ENCODE peak calls at places on chromosomes 5 and 9, in ten cellular contexts. T is testis, O is MG63, M is AG04450, S is GM12865, C is heart right ventricle, F is tibial nerve, N is fibroblast of lung, E is OCI-LY7, K is Karpas-422. L is an unnamed sample.

GRCh38 chr5:44942524-44943001 is 133.8 kb downstream of the MRPS30 start:
- DNase-seq in T (no peak), O (no peak), M (no peak), S (no peak), C (no peak), F (no peak), N (no peak), E (no peak), K (no peak), L (no peak)

GRCh38 chr5:175826980-175827379 is 44.4 kb upstream of the CPLX2 start:
- DNase-seq in T (no peak), O (no peak), M (no peak), S (no peak), C (no peak), F (no peak), N (no peak), E (peak; percentile 7), K (peak; percentile 52), L (peak; percentile 28)

GRCh38 chr5:68012429-68012828 is 203.1 kb upstream of the PIK3R1 start:
- DNase-seq in T (no peak), O (no peak), M (no peak), S (no peak), C (no peak), F (no peak), N (peak; percentile 44), E (no peak), K (no peak), L (no peak)

GRCh38 chr9:83070257-83070656 is 7.3 kb upstream of the RASEF start:
- DNase-seq in T (no peak), O (no peak), M (peak; percentile 21), S (no peak), C (no peak), F (no peak), N (peak; percentile 86), E (no peak), K (no peak), L (no peak)

GRCh38 chr5:127572930-127573329 is 55.5 kb downstream of the PRRC1 start:
- DNase-seq in T (no peak), O (no peak), M (no peak), S (peak; percentile 31), C (no peak), F (no peak), N (no peak), E (peak; percentile 21), K (peak; percentile 57), L (peak; percentile 47)

GRCh38 chr9:120443489-120443888 is 136.5 kb downstream of the CDK5RAP2 start:
- DNase-seq in T (no peak), O (peak; percentile 43), M (peak; percentile 72), S (no peak), C (no peak), F (no peak), N (peak; percentile 91), E (no peak), K (no peak), L (no peak)

GRCh38 chr5:155085282-155085990 is 71.9 kb downstream of the KIF4B start:
- DNase-seq in T (no peak), O (no peak), M (no peak), S (no peak), C (no peak), F (no peak), N (peak; percentile 12), E (no peak), K (no peak), L (no peak)

GRCh38 chr5:6827815-6828214 is 114.6 kb downstream of the TENT4A start:
- DNase-seq in T (peak; percentile 38), O (no peak), M (no peak), S (peak; percentile 73), C (no peak), F (no peak), N (no peak), E (no peak), K (peak; percentile 60), L (no peak)

GRCh38 chr5:36769129-36769528 is 107.4 kb upstream of the NIPBL start:
- DNase-seq in T (no peak), O (no peak), M (no peak), S (no peak), C (no peak), F (no peak), N (no peak), E (no peak), K (no peak), L (no peak)

GRCh38 chr9:72139233-72139632 is 10.0 kb upstream of the GDA start:
- DNase-seq in T (no peak), O (no peak), M (no peak), S (no peak), C (no peak), F (no peak), N (no peak), E (no peak), K (no peak), L (no peak)

GRCh38 chr5:154287136-154287535 is 96.6 kb downstream of the GALNT10 start:
- DNase-seq in T (no peak), O (peak; percentile 80), M (peak; percentile 49), S (no peak), C (no peak), F (no peak), N (peak; percentile 97), E (no peak), K (no peak), L (no peak)

GRCh38 chr9:121736147-121736721 is 84.8 kb downstream of the DAB2IP start:
- DNase-seq in T (peak; percentile 86), O (no peak), M (no peak), S (no peak), C (peak; percentile 85), F (peak; percentile 50), N (peak; percentile 47), E (no peak), K (no peak), L (no peak)

GRCh38 chr9:135926402-135927194 is 19.3 kb upstream of the CAMSAP1 start:
- DNase-seq in T (no peak), O (peak; percentile 90), M (no peak), S (peak; percentile 72), C (no peak), F (no peak), N (peak; percentile 88), E (no peak), K (no peak), L (no peak)

GRCh38 chr5:141868541-141868940 is 9.7 kb downstream of the PCDH1 start:
- DNase-seq in T (no peak), O (no peak), M (no peak), S (no peak), C (no peak), F (no peak), N (no peak), E (no peak), K (no peak), L (no peak)

GRCh38 chr9:98045234-98046160 is 11.0 kb upstream of the NANS start:
- DNase-seq in T (no peak), O (peak; percentile 29), M (no peak), S (peak; percentile 91), C (no peak), F (no peak), N (no peak), E (peak; percentile 92), K (peak; percentile 96), L (peak; percentile 90)

GRCh38 chr5:95697781-95698681 is 15.2 kb upstream of the SPATA9 start:
- DNase-seq in T (no peak), O (no peak), M (no peak), S (no peak), C (no peak), F (no peak), N (no peak), E (no peak), K (no peak), L (no peak)

GRCh38 chr5:97163360-97163764 is 19.7 kb downstream of the RIOK2 start:
- DNase-seq in T (no peak), O (no peak), M (no peak), S (no peak), C (no peak), F (no peak), N (no peak), E (peak; percentile 41), K (peak; percentile 59), L (peak; percentile 29)

DNA sequence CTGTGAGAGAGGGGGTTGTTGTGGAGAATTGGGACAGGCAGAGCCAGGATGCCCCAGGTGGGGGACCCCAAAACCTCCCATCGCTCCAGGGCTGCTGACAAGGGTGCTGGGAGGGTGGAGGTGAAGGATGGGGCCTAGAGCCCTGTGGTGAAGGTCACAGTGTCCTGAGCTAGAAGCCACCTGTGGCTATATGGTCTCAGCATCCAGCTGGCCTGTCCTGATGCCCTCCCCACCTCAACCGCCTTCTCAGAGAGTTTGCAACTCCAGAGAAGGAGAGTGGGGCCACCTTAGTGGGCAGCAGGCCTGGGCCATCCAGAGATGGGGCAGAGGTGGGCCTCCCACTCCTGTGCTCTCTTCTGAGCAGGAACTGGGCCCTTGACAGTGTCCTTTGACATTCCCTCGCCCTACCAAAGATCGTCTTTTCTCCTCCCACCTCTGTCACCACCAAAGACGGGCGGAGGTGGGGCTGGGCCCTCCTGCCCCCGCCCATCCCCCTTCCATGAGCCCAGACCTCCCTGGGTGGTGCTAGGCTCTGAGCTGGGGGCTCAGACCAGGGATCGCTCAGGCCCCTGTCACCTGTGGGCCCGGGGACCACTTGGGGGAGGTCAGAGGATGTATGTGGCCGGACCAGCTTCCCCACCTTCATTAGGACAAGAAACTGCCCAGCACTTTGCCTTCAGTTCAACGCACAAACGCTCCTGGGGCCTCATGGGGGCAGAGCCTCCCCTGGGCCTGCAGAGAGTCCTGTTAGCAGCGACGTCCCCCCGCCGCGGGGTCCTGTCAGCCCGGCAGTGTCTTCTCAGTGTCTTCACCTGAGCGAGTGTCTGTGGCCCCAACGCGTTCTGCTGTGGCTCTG is 10.0 kb upstream of the DOLPP1 start:
- DNase-seq in T (no peak), O (no peak), M (no peak), S (no peak), C (no peak), F (no peak), N (no peak), E (no peak), K (no peak), L (no peak)
- H3K4me3 ChIP-seq in T (no peak overlapping the region), O (no peak overlapping the region), M (no peak overlapping the region), S (no peak overlapping the region), C (no peak overlapping the region), F (no peak overlapping the region), N (no peak overlapping the region), E (no peak overlapping the region), K (no peak overlapping the region), L (no peak overlapping the region)

GRCh38 chr5:120852222-120852860 is 388.2 kb downstream of the PRR16 start:
- DNase-seq in T (no peak), O (no peak), M (no peak), S (no peak), C (no peak), F (no peak), N (no peak), E (no peak), K (no peak), L (no peak)
- H3K4me3 ChIP-seq in T (no peak overlapping the region), O (no peak overlapping the region), M (no peak overlapping the region), S (no peak overlapping the region), C (no peak overlapping the region), F (no peak overlapping the region), N (no peak overlapping the region), E (no peak overlapping the region), K (no peak overlapping the region), L (no peak overlapping the region)

GRCh38 chr5:177508837-177509236 is 789 bp downstream of the DOK3 start:
- DNase-seq in T (no peak), O (no peak), M (no peak), S (peak; percentile 69), C (no peak), F (no peak), N (no peak), E (peak; percentile 90), K (peak; percentile 86), L (no peak)
- H3K4me3 ChIP-seq in T (peak overlapping the region; percentile 29), O (no peak overlapping the region), M (no peak overlapping the region), S (peak overlapping the region; percentile 62), C (peak overlapping the region; percentile 35), F (peak overlapping the region; percentile 22), N (no peak overlapping the region), E (peak overlapping the region; percentile 77), K (peak overlapping the region; percentile 93), L (no peak overlapping the region)

GRCh38 chr9:13568446-13568845 is 289.0 kb upstream of the MPDZ start:
- DNase-seq in T (no peak), O (no peak), M (no peak), S (no peak), C (no peak), F (no peak), N (peak; percentile 41), E (no peak), K (no peak), L (no peak)
- H3K4me3 ChIP-seq in T (no peak overlapping the region), O (no peak overlapping the region), M (no peak overlapping the region), S (no peak overlapping the region), C (peak overlapping the region; percentile 41), F (peak overlapping the region; percentile 31), N (no peak overlapping the region), E (no peak overlapping the region), K (no peak overlapping the region), L (no peak overlapping the region)

L was measured in Jurkat, Clone E6-1.